ENCODE peak calls at places on chromosomes 3 and 15, in nine cellular contexts. One of them, this sample, is unnamed.

GRCh38 chr15:101379647-101380046 is 84.6 kb upstream of the SNRPA1 start:
- DNase-seq in tibial nerve: no peak
- DNase-seq in lower lobe of right lung: no peak
- DNase-seq in A549: no peak
- DNase-seq in upper lobe of right lung: no peak
- DNase-seq in stomach: no peak
- DNase-seq in OCI-LY7: no peak
- DNase-seq in endodermal cell: no peak
- DNase-seq in heart left ventricle: no peak
- DNase-seq in this sample: no peak

GRCh38 chr15:66803182-66803729 is 101.2 kb downstream of the SMAD6 start:
- DNase-seq in A549: peak; percentile 95
- DNase-seq in heart left ventricle: peak; percentile 91
- DNase-seq in lower lobe of right lung: peak; percentile 93
- DNase-seq in tibial nerve: peak; percentile 70
- DNase-seq in OCI-LY7: no peak
- DNase-seq in endodermal cell: peak; percentile 95
- DNase-seq in upper lobe of right lung: peak; percentile 94
- DNase-seq in stomach: peak; percentile 94
- DNase-seq in this sample: peak; percentile 96

GRCh38 chr3:63875510-63875909 is 11.8 kb downstream of the ATXN7 start:
- DNase-seq in OCI-LY7: no peak
- DNase-seq in stomach: no peak
- DNase-seq in A549: no peak
- DNase-seq in endodermal cell: no peak
- DNase-seq in upper lobe of right lung: no peak
- DNase-seq in heart left ventricle: no peak
- DNase-seq in tibial nerve: no peak
- DNase-seq in lower lobe of right lung: no peak
- DNase-seq in this sample: no peak

GRCh38 chr3:104145164-104145563 is 1221.5 kb upstream of the ALCAM start:
- DNase-seq in endodermal cell: no peak
- DNase-seq in OCI-LY7: no peak
- DNase-seq in A549: no peak
- DNase-seq in stomach: no peak
- DNase-seq in lower lobe of right lung: no peak
- DNase-seq in upper lobe of right lung: no peak
- DNase-seq in tibial nerve: no peak
- DNase-seq in heart left ventricle: no peak
- DNase-seq in this sample: no peak

GRCh38 chr3:52094591-52095485 is 38.5 kb upstream of the DUSP7 start:
- DNase-seq in endodermal cell: no peak
- DNase-seq in lower lobe of right lung: peak; percentile 12
- DNase-seq in tibial nerve: no peak
- DNase-seq in stomach: no peak
- DNase-seq in A549: no peak
- DNase-seq in upper lobe of right lung: peak; percentile 46
- DNase-seq in OCI-LY7: no peak
- DNase-seq in heart left ventricle: peak; percentile 27
- DNase-seq in this sample: no peak

GRCh38 chr3:96863129-96863740 is 48.8 kb downstream of the EPHA6 start:
- DNase-seq in stomach: no peak
- DNase-seq in A549: peak; percentile 54
- DNase-seq in tibial nerve: no peak
- DNase-seq in endodermal cell: peak; percentile 60
- DNase-seq in OCI-LY7: peak; percentile 33
- DNase-seq in heart left ventricle: no peak
- DNase-seq in lower lobe of right lung: no peak
- DNase-seq in upper lobe of right lung: no peak
- DNase-seq in this sample: peak; percentile 13

GRCh38 chr15:55230051-55230670 is 33.4 kb upstream of the RSL24D1 start:
- DNase-seq in OCI-LY7: no peak
- DNase-seq in lower lobe of right lung: no peak
- DNase-seq in upper lobe of right lung: no peak
- DNase-seq in tibial nerve: no peak
- DNase-seq in stomach: peak; percentile 35
- DNase-seq in heart left ventricle: no peak
- DNase-seq in endodermal cell: no peak
- DNase-seq in A549: no peak
- DNase-seq in this sample: no peak

GRCh38 chr3:10173926-10174435 is 9.3 kb downstream of the IRAK2 start:
- DNase-seq in lower lobe of right lung: peak; percentile 70
- DNase-seq in upper lobe of right lung: peak; percentile 79
- DNase-seq in heart left ventricle: no peak
- DNase-seq in OCI-LY7: no peak
- DNase-seq in A549: peak; percentile 77
- DNase-seq in tibial nerve: peak; percentile 43
- DNase-seq in stomach: peak; percentile 41
- DNase-seq in endodermal cell: no peak
- DNase-seq in this sample: no peak

GRCh38 chr3:108394563-108394962 is 98.2 kb downstream of the HHLA2 start:
- DNase-seq in stomach: no peak
- DNase-seq in upper lobe of right lung: no peak
- DNase-seq in heart left ventricle: no peak
- DNase-seq in A549: no peak
- DNase-seq in OCI-LY7: no peak
- DNase-seq in endodermal cell: no peak
- DNase-seq in tibial nerve: no peak
- DNase-seq in lower lobe of right lung: no peak
- DNase-seq in this sample: no peak

DNA sequence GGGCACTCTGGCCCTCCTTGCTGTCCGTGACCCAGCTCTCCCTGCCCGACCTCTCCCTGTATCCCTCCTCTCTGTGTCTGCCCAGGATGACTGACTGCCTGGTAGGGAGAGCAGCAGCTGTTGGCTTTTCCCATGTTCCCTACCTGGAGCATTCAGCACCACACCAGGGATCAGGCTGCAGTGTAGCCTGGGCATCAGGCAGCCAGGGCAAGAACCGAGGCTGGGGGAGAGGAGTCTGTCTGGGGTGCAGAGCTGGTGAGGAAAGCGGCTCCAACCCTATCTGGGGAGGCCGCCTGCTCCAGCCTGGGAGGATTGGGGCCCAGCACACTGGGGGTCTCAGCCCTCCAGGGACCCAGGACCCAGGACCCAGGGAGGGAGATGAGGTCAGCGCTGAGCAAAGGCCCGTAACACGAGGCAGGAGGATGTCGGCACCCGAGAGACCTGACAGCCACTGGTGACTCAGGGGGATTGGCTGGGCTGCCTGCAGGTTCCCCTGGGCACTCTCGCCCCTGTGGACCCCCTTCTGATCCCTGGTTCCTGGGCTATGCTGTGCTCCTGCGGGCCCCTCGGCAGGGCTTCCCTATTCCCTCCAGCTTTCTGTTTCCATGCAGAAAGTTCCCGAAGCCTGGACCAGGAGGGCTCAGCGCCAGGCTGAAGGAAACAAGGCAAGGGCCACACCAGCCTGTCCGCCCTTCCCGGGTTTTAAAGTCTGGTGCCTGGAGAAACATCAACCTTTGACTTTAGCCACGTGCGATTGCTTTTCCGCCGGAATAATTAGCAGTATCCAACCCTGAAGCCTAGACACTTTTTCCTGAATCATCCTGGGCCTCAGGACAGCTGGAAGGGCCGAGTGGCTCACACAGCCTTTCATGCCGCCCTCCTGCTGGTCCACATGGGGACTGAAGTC is 128.2 kb upstream of the MEF2A start:
- DNase-seq in lower lobe of right lung: no peak
- DNase-seq in heart left ventricle: no peak
- DNase-seq in OCI-LY7: no peak
- DNase-seq in endodermal cell: peak; percentile 49
- DNase-seq in tibial nerve: peak; percentile 14
- DNase-seq in stomach: peak; percentile 18
- DNase-seq in upper lobe of right lung: peak; percentile 45
- DNase-seq in A549: no peak
- DNase-seq in this sample: no peak
- H3K27ac ChIP-seq in lower lobe of right lung: peak overlapping the region; percentile 24
- H3K27ac ChIP-seq in heart left ventricle: peak overlapping the region; percentile 69
- H3K27ac ChIP-seq in OCI-LY7: no peak overlapping the region
- H3K27ac ChIP-seq in endodermal cell: no peak overlapping the region
- H3K27ac ChIP-seq in tibial nerve: no peak overlapping the region
- H3K27ac ChIP-seq in stomach: no peak overlapping the region
- H3K27ac ChIP-seq in upper lobe of right lung: no peak overlapping the region
- H3K27ac ChIP-seq in A549: peak overlapping the region; percentile 15
- H3K27ac ChIP-seq in this sample: peak overlapping the region; percentile 97

GRCh38 chr3:146637871-146638270 is 32.7 kb upstream of the PLSCR5 start:
- DNase-seq in OCI-LY7: no peak
- DNase-seq in upper lobe of right lung: no peak
- DNase-seq in heart left ventricle: no peak
- DNase-seq in A549: no peak
- DNase-seq in endodermal cell: no peak
- DNase-seq in tibial nerve: no peak
- DNase-seq in stomach: no peak
- DNase-seq in lower lobe of right lung: no peak
- DNase-seq in this sample: no peak

GRCh38 chr3:146640955-146641867 is 36.1 kb upstream of the PLSCR5 start:
- DNase-seq in lower lobe of right lung: no peak
- DNase-seq in tibial nerve: no peak
- DNase-seq in upper lobe of right lung: no peak
- DNase-seq in endodermal cell: peak; percentile 61
- DNase-seq in OCI-LY7: peak; percentile 42
- DNase-seq in stomach: no peak
- DNase-seq in A549: peak; percentile 61
- DNase-seq in heart left ventricle: no peak
- DNase-seq in this sample: peak; percentile 46

GRCh38 chr3:146640361-146640760 is 35.2 kb upstream of the PLSCR5 start:
- DNase-seq in endodermal cell: no peak
- DNase-seq in lower lobe of right lung: no peak
- DNase-seq in upper lobe of right lung: no peak
- DNase-seq in stomach: no peak
- DNase-seq in A549: no peak
- DNase-seq in tibial nerve: no peak
- DNase-seq in OCI-LY7: no peak
- DNase-seq in heart left ventricle: no peak
- DNase-seq in this sample: no peak

GRCh38 chr3:146636881-146637280 is 31.7 kb upstream of the PLSCR5 start:
- DNase-seq in tibial nerve: no peak
- DNase-seq in lower lobe of right lung: no peak
- DNase-seq in OCI-LY7: no peak
- DNase-seq in upper lobe of right lung: no peak
- DNase-seq in stomach: no peak
- DNase-seq in endodermal cell: no peak
- DNase-seq in A549: no peak
- DNase-seq in heart left ventricle: no peak
- DNase-seq in this sample: no peak

GRCh38 chr3:146638718-146639117 is 33.6 kb upstream of the PLSCR5 start:
- DNase-seq in upper lobe of right lung: no peak
- DNase-seq in heart left ventricle: no peak
- DNase-seq in OCI-LY7: peak; percentile 2
- DNase-seq in tibial nerve: no peak
- DNase-seq in stomach: no peak
- DNase-seq in A549: no peak
- DNase-seq in endodermal cell: no peak
- DNase-seq in lower lobe of right lung: no peak
- DNase-seq in this sample: no peak
- TF ChIP-seq CTCF in upper lobe of right lung: peak; percentile 39
- TF ChIP-seq CTCF in heart left ventricle: peak; percentile 19
- TF ChIP-seq CTCF in OCI-LY7: peak; percentile 72
- TF ChIP-seq CTCF in tibial nerve: no peak
- TF ChIP-seq CTCF in stomach: peak; percentile 41
- TF ChIP-seq CTCF in A549: peak; percentile 51
- TF ChIP-seq CTCF in endodermal cell: peak; percentile 76
- TF ChIP-seq CTCF in lower lobe of right lung: peak; percentile 31
- TF ChIP-seq CTCF in this sample: peak; percentile 54

GRCh38 chr15:94363382-94363781 is 132.0 kb downstream of the MCTP2 start:
- DNase-seq in heart left ventricle: no peak
- DNase-seq in lower lobe of right lung: no peak
- DNase-seq in endodermal cell: no peak
- DNase-seq in A549: no peak
- DNase-seq in stomach: no peak
- DNase-seq in upper lobe of right lung: no peak
- DNase-seq in tibial nerve: no peak
- DNase-seq in OCI-LY7: no peak
- DNase-seq in this sample: no peak

GRCh38 chr15:94360251-94360671 is 128.9 kb downstream of the MCTP2 start:
- DNase-seq in tibial nerve: no peak
- DNase-seq in endodermal cell: no peak
- DNase-seq in upper lobe of right lung: no peak
- DNase-seq in lower lobe of right lung: no peak
- DNase-seq in A549: no peak
- DNase-seq in OCI-LY7: no peak
- DNase-seq in stomach: no peak
- DNase-seq in heart left ventricle: no peak
- DNase-seq in this sample: no peak

GRCh38 chr15:94359716-94360115 is 128.4 kb downstream of the MCTP2 start:
- DNase-seq in A549: no peak
- DNase-seq in heart left ventricle: no peak
- DNase-seq in lower lobe of right lung: no peak
- DNase-seq in tibial nerve: no peak
- DNase-seq in OCI-LY7: no peak
- DNase-seq in endodermal cell: no peak
- DNase-seq in stomach: no peak
- DNase-seq in upper lobe of right lung: no peak
- DNase-seq in this sample: no peak
- H3K27ac ChIP-seq in A549: no peak overlapping the region
- H3K27ac ChIP-seq in heart left ventricle: no peak overlapping the region
- H3K27ac ChIP-seq in lower lobe of right lung: peak overlapping the region; percentile 8
- H3K27ac ChIP-seq in tibial nerve: no peak overlapping the region
- H3K27ac ChIP-seq in OCI-LY7: no peak overlapping the region
- H3K27ac ChIP-seq in endodermal cell: no peak overlapping the region
- H3K27ac ChIP-seq in stomach: no peak overlapping the region
- H3K27ac ChIP-seq in upper lobe of right lung: no peak overlapping the region
- H3K27ac ChIP-seq in this sample: no peak overlapping the region

GRCh38 chr3:2927252-2927651 is 182.9 kb downstream of the IL5RA start:
- DNase-seq in upper lobe of right lung: no peak
- DNase-seq in A549: no peak
- DNase-seq in OCI-LY7: no peak
- DNase-seq in lower lobe of right lung: no peak
- DNase-seq in tibial nerve: no peak
- DNase-seq in stomach: no peak
- DNase-seq in heart left ventricle: no peak
- DNase-seq in endodermal cell: no peak
- DNase-seq in this sample: no peak

GRCh38 chr3:2920103-2920502 is 190.1 kb downstream of the IL5RA start:
- DNase-seq in OCI-LY7: no peak
- DNase-seq in endodermal cell: no peak
- DNase-seq in heart left ventricle: no peak
- DNase-seq in tibial nerve: no peak
- DNase-seq in lower lobe of right lung: no peak
- DNase-seq in upper lobe of right lung: no peak
- DNase-seq in A549: no peak
- DNase-seq in stomach: no peak
- DNase-seq in this sample: no peak

GRCh38 chr3:2923390-2923789 is 186.8 kb downstream of the IL5RA start:
- DNase-seq in OCI-LY7: no peak
- DNase-seq in endodermal cell: no peak
- DNase-seq in A549: no peak
- DNase-seq in upper lobe of right lung: no peak
- DNase-seq in stomach: no peak
- DNase-seq in tibial nerve: no peak
- DNase-seq in lower lobe of right lung: no peak
- DNase-seq in heart left ventricle: no peak
- DNase-seq in this sample: no peak

DNA sequence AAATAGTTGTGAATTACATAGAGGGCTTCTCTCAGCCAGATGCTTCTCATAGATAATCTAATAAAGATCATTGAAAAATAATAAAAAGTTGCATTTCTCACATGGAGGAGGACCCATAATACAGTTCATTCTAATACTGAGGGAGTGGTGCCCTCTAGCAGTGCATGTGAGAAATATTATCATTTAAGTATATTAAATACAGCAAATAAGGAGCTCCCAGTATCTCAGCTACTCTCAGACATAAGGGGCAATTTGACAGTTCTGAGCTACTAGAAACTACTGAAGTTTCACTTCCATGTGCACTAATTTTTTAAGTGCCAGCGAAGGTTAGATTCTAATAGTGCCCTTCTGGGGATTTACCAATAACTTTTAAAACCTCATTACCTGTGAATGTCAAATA is 188.3 kb downstream of the IL5RA start:
- DNase-seq in heart left ventricle: no peak
- DNase-seq in stomach: no peak
- DNase-seq in endodermal cell: no peak
- DNase-seq in tibial nerve: no peak
- DNase-seq in A549: peak; percentile 24
- DNase-seq in lower lobe of right lung: no peak
- DNase-seq in OCI-LY7: peak; percentile 24
- DNase-seq in upper lobe of right lung: no peak
- DNase-seq in this sample: no peak
- TF ChIP-seq CTCF in heart left ventricle: peak; percentile 20
- TF ChIP-seq CTCF in stomach: no peak
- TF ChIP-seq CTCF in endodermal cell: peak; percentile 66
- TF ChIP-seq CTCF in tibial nerve: peak; percentile 50
- TF ChIP-seq CTCF in A549: peak; percentile 40
- TF ChIP-seq CTCF in lower lobe of right lung: peak; percentile 43
- TF ChIP-seq CTCF in OCI-LY7: peak; percentile 73
- TF ChIP-seq CTCF in upper lobe of right lung: peak; percentile 54
- TF ChIP-seq CTCF in this sample: no peak